ENCODE peak calls at places on chromosomes 6 and 20, in four cellular contexts. E, C, N and O are unnamed samples.

GRCh38 chr20:14406495-14406894 is 69.1 kb upstream of the FLRT3 start:
- DNase-seq in E (no peak), C (no peak), N (no peak), O (no peak)

GRCh38 chr20:7723284-7723683 is 217.0 kb downstream of the HAO1 start:
- DNase-seq in E (no peak), C (no peak), N (no peak), O (no peak)

GRCh38 chr20:59359908-59360307 is 59.5 kb downstream of the EDN3 start:
- DNase-seq in E (no peak), C (no peak), N (no peak), O (no peak)

GRCh38 chr6:144796070-144796469 is 510.9 kb downstream of the UTRN start:
- DNase-seq in E (no peak), C (no peak), N (no peak), O (no peak)

GRCh38 chr6:79947191-79948173 is at the start of gene ELOVL4:
- DNase-seq in E (peak; percentile 38), C (peak; percentile 32), N (peak; percentile 53), O (peak; percentile 59)

GRCh38 chr6:1087112-1087843 is 224.6 kb upstream of the FOXQ1 start:
- DNase-seq in E (no peak), C (no peak), N (no peak), O (no peak)

GRCh38 chr6:6033858-6034257 is 27.1 kb upstream of the NRN1 start:
- DNase-seq in E (no peak), C (no peak), N (no peak), O (no peak)

GRCh38 chr6:90574610-90575009 is 12.3 kb downstream of the MAP3K7 start:
- DNase-seq in E (no peak), C (no peak), N (no peak), O (no peak)

GRCh38 chr6:31729515-31729978 is 448 bp upstream of the DDAH2 start:
- DNase-seq in E (peak; percentile 51), C (peak; percentile 72), N (peak; percentile 86), O (peak; percentile 71)

GRCh38 chr6:154537486-154537885 is 27.0 kb upstream of the CNKSR3 start:
- DNase-seq in E (no peak), C (no peak), N (no peak), O (no peak)

GRCh38 chr6:36631326-36632046 is 37.3 kb downstream of the SRSF3 start:
- DNase-seq in E (no peak), C (no peak), N (no peak), O (no peak)

GRCh38 chr6:31179896-31180295 is 9.4 kb upstream of the POU5F1 start:
- DNase-seq in E (no peak), C (no peak), N (no peak), O (no peak)

GRCh38 chr20:61979701-61980635 is 85.7 kb downstream of the TAF4 start:
- DNase-seq in E (no peak), C (no peak), N (no peak), O (no peak)

GRCh38 chr6:151075527-151075926 is 164.2 kb upstream of the AKAP12 start:
- DNase-seq in E (no peak), C (no peak), N (no peak), O (no peak)

GRCh38 chr20:10848810-10849370 is 175.1 kb upstream of the JAG1 start:
- DNase-seq in E (peak; percentile 72), C (no peak), N (no peak), O (no peak)

GRCh38 chr6:37576336-37576737 is 76.6 kb upstream of the CCDC167 start:
- DNase-seq in E (peak; percentile 32), C (no peak), N (no peak), O (no peak)

GRCh38 chr6:111549744-111550143 is 55.9 kb downstream of the TRAF3IP2 start:
- DNase-seq in E (no peak), C (no peak), N (no peak), O (no peak)

GRCh38 chr6:24719125-24719931 is at the start of gene C6orf62:
- DNase-seq in E (no peak), C (peak; percentile 38), N (peak; percentile 62), O (peak; percentile 33)

GRCh38 chr6:138107752-138108592 is 753 bp upstream of the PERP start:
- DNase-seq in E (no peak), C (no peak), N (peak; percentile 8), O (peak; percentile 1)

GRCh38 chr20:5608448-5609161 is 141.6 kb upstream of the SHLD1 start:
- DNase-seq in E (no peak), C (no peak), N (peak; percentile 19), O (no peak)

GRCh38 chr6:134065706-134066105 is 13.3 kb upstream of the SLC2A12 start:
- DNase-seq in E (no peak), C (no peak), N (peak; percentile 7), O (no peak)

GRCh38 chr20:50980071-50980681 is 21.6 kb downstream of the MOCS3 start:
- DNase-seq in E (peak; percentile 97), C (no peak), N (peak; percentile 11), O (no peak)

GRCh38 chr6:13342414-13343019 is 14.2 kb upstream of the TBC1D7 start:
- DNase-seq in E (no peak), C (no peak), N (no peak), O (no peak)

GRCh38 chr6:42268835-42269204 is 51.2 kb upstream of the MRPS10 start:
- DNase-seq in E (no peak), C (no peak), N (no peak), O (no peak)

GRCh38 chr6:30687659-30688431 is 1.4 kb upstream of the PPP1R18 start:
- DNase-seq in E (no peak), C (no peak), N (no peak), O (no peak)

GRCh38 chr6:159582736-159583135 is 110.3 kb downstream of the SOD2 start:
- DNase-seq in E (no peak), C (no peak), N (no peak), O (no peak)